ENCODE peak calls at places on chromosomes 1 and 21, in nine cellular contexts. L is cardiac fibroblast, Y is KG1, F is HTR-8/SVneo, A is adrenal gland, G is omental fat pad, Z is head of caudate nucleus, U is M059J, J is COR-L47. M is an unnamed sample.

GRCh38 chr1:13921190-13921589 is 221.2 kb downstream of the PRDM2 start:
- DNase-seq in L (no peak), Y (no peak), F (no peak), A (no peak), G (no peak), Z (no peak), U (no peak), J (no peak), M (no peak)

GRCh38 chr1:99264201-99265021 is at the start of gene PLPPR4:
- DNase-seq in L (peak; percentile 11), Y (no peak), F (no peak), A (peak; percentile 38), G (no peak), Z (peak; percentile 70), U (peak; percentile 73), J (peak; percentile 28), M (peak; percentile 26)

GRCh38 chr21:35002879-35003722 is 46.0 kb downstream of the RUNX1 start:
- DNase-seq in L (peak; percentile 64), Y (no peak), F (no peak), A (no peak), G (no peak), Z (no peak), U (peak; percentile 74), J (no peak), M (no peak)

GRCh38 chr1:30525980-30526651 is 197.3 kb downstream of the MATN1 start:
- DNase-seq in L (peak; percentile 50), Y (no peak), F (peak; percentile 73), A (peak; percentile 67), G (peak; percentile 39), Z (no peak), U (peak; percentile 94), J (no peak), M (no peak)

GRCh38 chr1:16927711-16928485 is 6.2 kb downstream of the CROCC start:
- DNase-seq in L (no peak), Y (no peak), F (no peak), A (no peak), G (no peak), Z (no peak), U (no peak), J (no peak), M (no peak)

GRCh38 chr1:88530246-88530645 is 153.8 kb upstream of the PKN2 start:
- DNase-seq in L (no peak), Y (no peak), F (no peak), A (no peak), G (no peak), Z (no peak), U (no peak), J (no peak), M (no peak)

GRCh38 chr1:223444411-223444810 is 51.2 kb downstream of the CCDC185 start:
- DNase-seq in L (no peak), Y (no peak), F (no peak), A (no peak), G (no peak), Z (no peak), U (peak; percentile 38), J (no peak), M (no peak)

GRCh38 chr1:198775606-198776005 is 136.8 kb downstream of the PTPRC start:
- DNase-seq in L (peak; percentile 56), Y (no peak), F (no peak), A (no peak), G (no peak), Z (no peak), U (peak; percentile 70), J (no peak), M (no peak)

GRCh38 chr1:206809504-206810084 is 37.3 kb upstream of the IL10 start:
- DNase-seq in L (peak; percentile 74), Y (peak; percentile 38), F (peak; percentile 29), A (no peak), G (no peak), Z (no peak), U (peak; percentile 46), J (peak; percentile 17), M (no peak)

GRCh38 chr1:64327119-64327518 is 123.7 kb downstream of the UBE2U start:
- DNase-seq in L (no peak), Y (no peak), F (no peak), A (no peak), G (no peak), Z (no peak), U (no peak), J (no peak), M (no peak)

GRCh38 chr1:98210064-98210463 is 289.2 kb upstream of the DPYD start:
- DNase-seq in L (peak; percentile 79), Y (no peak), F (peak; percentile 13), A (no peak), G (no peak), Z (no peak), U (peak; percentile 95), J (no peak), M (no peak)

GRCh38 chr1:161792740-161793139 is 26.6 kb downstream of the ATF6 start:
- DNase-seq in L (peak; percentile 78), Y (peak; percentile 24), F (peak; percentile 44), A (no peak), G (no peak), Z (no peak), U (peak; percentile 89), J (peak; percentile 41), M (peak; percentile 60)

GRCh38 chr1:13725714-13726175 is 25.8 kb downstream of the PRDM2 start:
- DNase-seq in L (peak; percentile 29), Y (no peak), F (peak; percentile 18), A (peak; percentile 32), G (no peak), Z (peak; percentile 46), U (peak; percentile 34), J (no peak), M (no peak)

GRCh38 chr1:224498574-224499170 is 64.1 kb upstream of the WDR26 start:
- DNase-seq in L (peak; percentile 82), Y (no peak), F (peak; percentile 49), A (no peak), G (no peak), Z (peak; percentile 33), U (peak; percentile 93), J (no peak), M (no peak)

GRCh38 chr1:29878501-29878900 is 642.2 kb downstream of the PTPRU start:
- DNase-seq in L (no peak), Y (no peak), F (no peak), A (no peak), G (no peak), Z (no peak), U (no peak), J (peak; percentile 88), M (no peak)

GRCh38 chr1:74328851-74329250 is 93.7 kb downstream of the TNNI3K start:
- DNase-seq in L (no peak), Y (no peak), F (no peak), A (no peak), G (no peak), Z (no peak), U (no peak), J (no peak), M (no peak)

GRCh38 chr1:167447521-167448136 is 70.7 kb downstream of the CD247 start:
- DNase-seq in L (no peak), Y (peak; percentile 47), F (no peak), A (no peak), G (no peak), Z (no peak), U (peak; percentile 80), J (no peak), M (no peak)

GRCh38 chr1:243819438-243819839 is 30.6 kb downstream of the AKT3 start:
- DNase-seq in L (no peak), Y (no peak), F (no peak), A (no peak), G (no peak), Z (no peak), U (no peak), J (no peak), M (no peak)

GRCh38 chr1:188584119-188584518 is 1755.4 kb downstream of the PLA2G4A start:
- DNase-seq in L (no peak), Y (no peak), F (no peak), A (no peak), G (no peak), Z (no peak), U (no peak), J (no peak), M (no peak)

GRCh38 chr1:168824418-168824817 is 95.4 kb upstream of the DPT start:
- DNase-seq in L (no peak), Y (no peak), F (no peak), A (no peak), G (no peak), Z (no peak), U (no peak), J (no peak), M (no peak)

GRCh38 chr1:37723072-37723389 is 30.7 kb downstream of the CDCA8 start:
- DNase-seq in L (no peak), Y (no peak), F (no peak), A (no peak), G (no peak), Z (no peak), U (no peak), J (no peak), M (peak; percentile 15)

GRCh38 chr1:89516055-89516454 is 8.6 kb upstream of the LRRC8B start:
- DNase-seq in L (peak; percentile 36), Y (no peak), F (no peak), A (no peak), G (no peak), Z (no peak), U (peak; percentile 66), J (no peak), M (no peak)

GRCh38 chr1:174902531-174903099 is 97.1 kb upstream of the CACYBP start:
- DNase-seq in L (no peak), Y (no peak), F (no peak), A (no peak), G (no peak), Z (no peak), U (no peak), J (no peak), M (no peak)